ENCODE peak calls at places on chromosomes 3 and 15, in six cellular contexts. Z is H9, L is cardiac fibroblast, C is cardiac muscle cell, N is GM12864, V is psoas muscle. Y is an unnamed sample.
A peak's percentile ranks its signal among the peaks of the same experiment; 100 is the strongest.

GRCh38 chr15:25233766-25234350 is 205.0 kb downstream of the UBE3A start:
- DNase-seq in N (no peak), C (no peak), Z (no peak), L (no peak), V (no peak), Y (no peak)

GRCh38 chr3:186035277-186035676 is 73.6 kb downstream of the ETV5 start:
- DNase-seq in Z (no peak), L (peak; percentile 39), V (no peak), C (no peak), N (no peak), Y (no peak)

GRCh38 chr15:80228959-80229610 is 22.9 kb downstream of the CTXND1 start:
- DNase-seq in N (no peak), V (no peak), C (no peak), Z (no peak), L (peak; percentile 35), Y (peak; percentile 23)

GRCh38 chr3:3615533-3615932 is 183.7 kb upstream of the LRRN1 start:
- DNase-seq in C (no peak), N (no peak), L (no peak), V (no peak), Z (no peak), Y (peak; percentile 25)

GRCh38 chr15:39585394-39585841 is 4.5 kb downstream of the THBS1 start:
- DNase-seq in C (no peak), Z (no peak), V (no peak), L (peak; percentile 72), N (no peak), Y (no peak)

GRCh38 chr15:39058371-39059131 is 493.9 kb upstream of the RASGRP1 start:
- DNase-seq in V (no peak), N (no peak), C (no peak), Z (no peak), L (no peak), Y (no peak)

GRCh38 chr15:39504812-39505211 is 76.1 kb upstream of the THBS1 start:
- DNase-seq in N (no peak), L (peak; percentile 70), V (no peak), C (no peak), Z (no peak), Y (no peak)

GRCh38 chr15:27951191-27951890 is 147.8 kb downstream of the OCA2 start:
- DNase-seq in L (no peak), C (no peak), N (no peak), Z (no peak), V (no peak), Y (no peak)

GRCh38 chr3:69182588-69183299 is 60.3 kb upstream of the LMOD3 start:
- DNase-seq in V (no peak), N (no peak), Z (no peak), C (no peak), L (peak; percentile 74), Y (no peak)

GRCh38 chr3:29183346-29184087 is 97.4 kb upstream of the RBMS3 start:
- DNase-seq in L (peak; percentile 52), Z (no peak), N (no peak), V (no peak), C (no peak), Y (no peak)

GRCh38 chr3:65927576-65927975 is 111.1 kb downstream of the MAGI1 start:
- DNase-seq in Z (no peak), C (no peak), L (no peak), N (no peak), V (no peak), Y (peak; percentile 45)

GRCh38 chr15:90845201-90845949 is 23.0 kb upstream of the FURIN start:
- DNase-seq in C (no peak), V (no peak), Z (no peak), N (peak; percentile 73), L (peak; percentile 61), Y (peak; percentile 75)

GRCh38 chr3:129975332-129976090 is 991 bp downstream of the TRH start:
- DNase-seq in L (no peak), V (no peak), C (peak; percentile 55), N (no peak), Z (peak; percentile 70), Y (no peak)

DNA sequence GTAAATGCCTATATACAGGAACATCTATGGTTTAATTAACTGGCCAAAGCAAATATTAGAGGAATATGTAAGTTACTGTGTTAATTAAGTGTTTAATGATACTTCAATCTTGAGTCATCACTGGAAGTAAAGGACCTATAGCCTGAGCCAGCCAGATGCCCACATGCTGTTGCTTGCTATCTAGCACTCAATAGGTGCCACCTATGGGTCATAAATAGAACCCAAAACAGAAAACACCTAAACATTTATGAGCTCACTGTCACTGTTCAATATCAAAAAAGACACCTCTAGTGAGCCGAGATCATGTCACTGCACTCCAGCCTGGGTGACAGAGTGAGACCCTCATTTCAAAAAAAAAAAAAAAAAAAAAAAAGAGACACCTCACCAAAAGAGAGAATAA is 48.4 kb upstream of the IP6K2 start:
- DNase-seq in L (peak; percentile 36), Z (no peak), V (no peak), N (no peak), C (no peak), Y (no peak)
- TF ChIP-seq CTCF in L (no peak), Z (peak; percentile 43), V (no peak), N (peak; percentile 5), C (peak; percentile 24), Y (no peak)

DNA sequence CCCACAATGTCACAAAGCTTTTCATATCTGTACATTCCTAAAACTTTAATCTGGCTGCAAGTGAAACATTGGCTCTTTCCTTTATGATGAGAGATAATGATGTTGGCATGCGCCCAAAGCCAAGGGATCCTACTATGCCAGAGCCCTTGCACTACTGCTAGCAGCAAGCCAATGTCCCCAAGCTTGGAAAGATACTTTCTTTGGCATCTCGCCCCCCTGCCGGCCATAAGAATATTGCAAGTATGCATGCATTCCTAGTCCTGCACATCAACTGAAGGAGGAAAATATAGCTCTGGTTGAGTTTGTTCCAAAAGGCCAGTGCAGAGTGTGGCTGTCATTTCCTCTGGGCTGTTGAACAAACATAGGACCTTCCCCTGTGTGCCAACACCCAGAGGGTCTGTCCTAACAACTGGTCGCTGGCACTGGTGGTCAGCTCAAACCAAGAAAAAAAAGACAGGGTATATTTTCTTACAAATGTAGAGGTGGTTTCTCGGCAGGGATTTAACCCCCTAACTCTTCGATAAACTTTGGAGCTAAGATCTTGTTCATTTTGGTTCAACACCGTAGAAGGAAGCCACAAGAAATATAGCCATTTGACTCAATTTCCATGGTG is 120.9 kb upstream of the ZBED2 start:
- DNase-seq in V (no peak), Z (no peak), C (peak; percentile 66), N (no peak), L (peak; percentile 74), Y (no peak)
- TF ChIP-seq CTCF in V (peak; percentile 37), Z (peak; percentile 46), C (peak; percentile 80), N (peak; percentile 74), L (peak; percentile 78), Y (peak; percentile 32)

DNA sequence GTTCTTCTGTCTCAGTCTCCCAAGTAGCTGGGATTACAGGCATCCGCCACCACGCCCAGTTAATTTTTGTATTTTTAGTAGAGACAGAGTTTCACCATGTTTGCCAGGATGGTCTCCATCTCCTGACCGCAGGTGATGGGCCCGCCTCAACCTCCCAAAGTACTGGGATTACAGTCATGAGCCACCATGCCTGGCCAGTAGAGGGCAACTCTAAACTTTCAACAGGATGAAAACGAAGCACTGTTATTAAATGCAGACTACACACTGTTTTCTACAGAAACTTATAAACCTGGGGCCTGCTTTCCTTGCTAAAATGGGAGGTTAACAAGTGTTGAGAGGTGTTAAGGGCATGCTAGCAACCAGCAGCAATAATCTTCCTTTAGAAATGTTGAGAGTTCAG is 7.6 kb downstream of the ARPC4 start:
- DNase-seq in N (no peak), Z (no peak), V (no peak), L (no peak), C (no peak), Y (no peak)
- TF ChIP-seq CTCF in N (peak; percentile 36), Z (peak; percentile 57), V (peak; percentile 7), L (peak; percentile 25), C (peak; percentile 30), Y (peak; percentile 24)

GRCh38 chr15:64095795-64096485 is at the start of gene SNX1:
- DNase-seq in Z (peak; percentile 92), L (peak; percentile 96), C (peak; percentile 95), V (peak; percentile 96), N (peak; percentile 83), Y (peak; percentile 63)

GRCh38 chr15:64095431-64095794 is 369 bp upstream of the SNX1 start:
- DNase-seq in N (no peak), Z (no peak), C (no peak), L (no peak), V (no peak), Y (no peak)

GRCh38 chr15:64099379-64099778 is 3.6 kb downstream of the SNX1 start:
- DNase-seq in Z (no peak), L (no peak), V (no peak), C (no peak), N (no peak), Y (no peak)

GRCh38 chr15:64093627-64094417 is at the start of gene CIAO2A:
- DNase-seq in Z (peak; percentile 98), N (peak; percentile 99), L (peak; percentile 99), C (peak; percentile 96), V (peak; percentile 95), Y (peak; percentile 99)

DNA sequence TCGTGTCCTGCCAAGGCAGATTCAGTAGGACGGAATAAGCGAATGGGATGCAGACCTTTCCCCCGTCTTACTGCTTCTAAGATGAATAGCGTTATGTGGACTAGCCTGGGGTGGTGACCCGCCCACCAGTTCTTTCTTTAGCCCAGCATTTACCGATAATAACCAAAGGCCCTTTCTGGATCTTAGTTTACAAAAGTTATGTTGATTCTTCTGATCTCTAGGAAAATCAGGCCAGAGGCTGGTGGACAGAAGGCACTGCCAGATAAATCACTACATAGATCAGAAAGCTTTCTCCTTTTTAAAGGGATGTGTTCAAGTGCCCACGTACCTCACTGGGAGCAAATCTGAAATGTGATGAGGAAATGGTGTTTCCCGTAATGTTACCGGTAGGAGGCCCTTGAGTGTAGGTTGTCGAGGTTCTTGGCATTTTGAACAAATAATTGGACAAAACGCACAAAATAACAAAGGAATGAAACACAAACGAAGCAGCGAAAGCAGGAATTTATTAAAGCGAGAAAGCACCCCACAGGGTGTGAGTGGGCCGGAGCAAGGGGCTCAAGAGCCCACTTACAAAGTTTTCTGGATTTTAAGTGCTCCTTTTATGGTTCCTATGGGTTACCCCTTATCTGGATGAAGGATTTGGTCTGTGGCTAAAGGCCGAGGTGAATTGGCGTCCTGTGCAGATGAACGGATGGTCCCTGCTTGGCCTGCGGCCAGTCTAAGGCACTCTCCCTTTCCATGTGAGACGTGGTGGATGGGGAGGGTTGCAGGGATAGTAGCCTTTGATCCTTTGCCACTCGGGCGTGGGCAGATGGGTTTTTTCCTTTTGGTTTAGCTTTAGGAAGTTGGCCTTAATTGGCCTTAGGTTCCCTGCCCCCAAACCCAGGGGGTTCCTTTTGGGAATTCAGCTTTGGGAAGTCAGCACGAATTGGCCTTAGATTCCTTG is 977 bp downstream of the SNX1 start:
- DNase-seq in Z (no peak), C (peak; percentile 5), V (no peak), L (peak; percentile 56), N (no peak), Y (no peak)
- TF ChIP-seq CTCF in Z (peak; percentile 35), C (peak; percentile 27), V (no peak), L (peak; percentile 14), N (no peak), Y (peak; percentile 32)

GRCh38 chr15:64247906-64248541 is 85.2 kb upstream of the PPIB start:
- DNase-seq in Z (peak; percentile 53), C (no peak), L (peak; percentile 96), V (no peak), N (peak; percentile 26), Y (peak; percentile 92)
- TF ChIP-seq CTCF in Z (no peak), C (no peak), L (no peak), V (no peak), N (no peak), Y (no peak)

DNA sequence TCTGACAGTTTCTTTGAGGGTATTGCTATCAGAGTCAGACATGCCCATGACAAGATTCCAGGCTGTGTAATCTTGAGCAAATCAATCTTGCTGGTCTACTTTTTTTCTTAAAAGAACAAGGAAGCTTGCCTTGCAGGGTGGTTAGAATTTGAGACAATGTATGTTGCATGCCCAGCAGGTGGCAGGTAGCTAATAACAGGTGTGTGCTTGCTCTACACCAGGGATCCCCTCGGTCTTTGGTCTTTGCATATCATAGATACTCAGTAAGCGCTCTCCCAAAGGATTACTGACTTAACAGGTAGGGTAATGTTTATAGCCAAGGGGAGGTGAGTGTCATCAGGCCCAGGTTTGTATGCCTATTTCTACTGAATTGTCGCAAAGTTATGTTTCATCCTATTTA is 37.3 kb downstream of the CACNA1D start:
- DNase-seq in L (no peak), C (no peak), Z (no peak), V (no peak), N (no peak), Y (no peak)
- TF ChIP-seq CTCF in L (no peak), C (no peak), Z (no peak), V (no peak), N (no peak), Y (peak; percentile 2)